ENCODE peak calls at places on chromosomes 12 and 14, in four cellular contexts. K is GM12878, G is H1, Y is HepG2. R is an unnamed sample.
A peak's percentile ranks its signal among the peaks of the same experiment; 100 is the strongest.

GRCh38 chr12:102816816-102817434 is 100.1 kb downstream of the PAH start:
- DNase-seq in K (no peak), G (no peak), Y (peak; percentile 24), R (no peak)

GRCh38 chr12:48979602-48980388 is 1.7 kb downstream of the WNT1 start:
- DNase-seq in K (no peak), G (no peak), Y (no peak), R (no peak)

GRCh38 chr12:101107032-101107763 is 102.8 kb downstream of the SLC5A8 start:
- DNase-seq in K (no peak), G (no peak), Y (no peak), R (no peak)

GRCh38 chr12:13273097-13273496 is 76.6 kb downstream of the EMP1 start:
- DNase-seq in K (no peak), G (no peak), Y (no peak), R (no peak)

GRCh38 chr12:79938843-79939242 is 3.9 kb upstream of the PPP1R12A start:
- DNase-seq in K (no peak), G (no peak), Y (no peak), R (no peak)

GRCh38 chr12:28780096-28780495 is 369.0 kb upstream of the FAR2 start:
- DNase-seq in K (no peak), G (no peak), Y (peak; percentile 12), R (no peak)

GRCh38 chr12:5165296-5165970 is 121.8 kb downstream of the KCNA5 start:
- DNase-seq in K (no peak), G (no peak), Y (no peak), R (no peak)

GRCh38 chr14:74945852-74946658 is 9.3 kb downstream of the PGF start:
- DNase-seq in K (no peak), G (peak; percentile 95), Y (peak; percentile 84), R (peak; percentile 39)

GRCh38 chr12:92629349-92630065 is 73.3 kb upstream of the PLEKHG7 start:
- DNase-seq in K (no peak), G (no peak), Y (no peak), R (no peak)

GRCh38 chr12:106118-106561 is 39.6 kb downstream of the IQSEC3 start:
- DNase-seq in K (peak; percentile 68), G (no peak), Y (peak; percentile 17), R (no peak)

GRCh38 chr14:52025310-52025709 is 36.0 kb downstream of the RTRAF start:
- DNase-seq in K (no peak), G (no peak), Y (no peak), R (no peak)

GRCh38 chr14:101781240-101782061 is 19.9 kb downstream of the PPP2R5C start:
- DNase-seq in K (no peak), G (peak; percentile 58), Y (no peak), R (no peak)

DNA sequence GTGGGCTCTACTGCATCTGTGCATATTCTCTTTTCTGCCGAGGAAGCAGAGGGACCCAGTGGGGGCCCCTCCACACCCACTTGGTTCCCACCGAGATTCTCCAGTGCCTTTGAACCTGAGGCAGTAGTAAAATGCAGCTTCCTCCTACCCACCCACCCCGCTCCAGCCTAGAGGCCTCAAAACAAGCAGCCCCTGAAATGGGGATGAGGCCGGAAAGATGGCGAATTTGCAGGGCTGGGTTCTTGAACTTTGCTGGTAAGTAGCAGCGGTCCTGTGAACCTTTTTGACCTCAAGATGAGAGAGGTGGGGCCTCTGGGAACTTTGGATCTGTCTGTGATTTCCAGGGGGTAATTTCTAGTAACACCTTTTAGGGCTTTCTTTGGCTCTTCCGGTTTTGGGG is 15.4 kb downstream of the PLEKHG3 start:
- DNase-seq in K (no peak), G (no peak), Y (no peak), R (no peak)
- H3K4me1 ChIP-seq in K (no peaks in the 10 kb centered on the region), G (peaks cover 65% of the 10 kb centered on the region), Y (peaks cover 52% of the 10 kb centered on the region), R (peaks cover 25% of the 10 kb centered on the region)

DNA sequence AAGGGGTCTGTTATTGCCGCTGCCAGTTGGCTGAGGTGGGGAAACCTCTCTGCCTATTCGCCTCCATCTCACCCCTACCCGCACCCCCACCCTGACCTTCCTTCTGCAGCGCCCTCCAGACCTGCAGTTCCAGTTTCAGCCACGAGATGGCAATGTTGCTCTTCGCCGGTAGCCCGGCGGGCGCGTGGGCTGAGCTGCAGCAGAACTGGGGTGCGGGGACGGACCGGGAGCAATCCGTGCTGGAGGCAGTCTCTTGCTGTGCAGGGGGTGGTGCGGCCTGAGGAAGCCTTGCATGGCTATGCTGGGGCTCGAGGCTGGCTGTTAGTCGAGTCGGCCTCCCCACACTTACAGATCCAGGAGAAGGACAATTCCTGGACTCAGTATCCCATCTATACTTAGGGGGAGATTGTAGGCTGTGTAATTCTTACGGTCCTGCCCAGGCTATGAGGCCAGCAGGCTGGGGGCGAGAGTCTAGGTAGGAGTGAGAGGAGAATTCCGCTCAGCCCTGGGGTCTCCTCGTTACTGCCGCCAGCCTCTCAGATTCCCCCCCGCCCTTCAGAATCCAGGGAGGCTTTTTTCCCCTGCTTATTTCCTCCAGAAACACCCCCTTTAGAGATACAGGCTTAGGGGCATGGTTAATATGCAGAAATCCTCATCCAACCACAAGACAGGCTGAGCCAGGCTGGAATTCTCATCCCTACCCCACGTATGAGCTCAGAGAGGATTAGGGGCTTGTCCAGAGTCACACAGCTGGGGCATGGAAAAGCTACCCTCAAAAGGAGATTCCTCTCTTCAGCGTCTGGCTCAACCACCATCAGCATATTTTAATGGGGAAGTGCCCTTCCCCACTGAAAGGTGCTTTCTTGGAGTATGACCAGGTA is 118.2 kb downstream of the AACS start:
- DNase-seq in K (peak; percentile 21), G (peak; percentile 98), Y (peak; percentile 39), R (peak; percentile 87)
- TF ChIP-seq SUZ12 in K (no peak), G (no peak), Y (no peak), R (no peak)

GRCh38 chr12:110669193-110669502 is 19.8 kb downstream of the HVCN1 start:
- DNase-seq in K (no peak), G (no peak), Y (no peak), R (no peak)
- H3K4me1 ChIP-seq in K (peaks cover 65% of the 10 kb centered on the region), G (peaks cover 2% of the 10 kb centered on the region), Y (peaks cover 12% of the 10 kb centered on the region), R (no peaks in the 10 kb centered on the region)

DNA sequence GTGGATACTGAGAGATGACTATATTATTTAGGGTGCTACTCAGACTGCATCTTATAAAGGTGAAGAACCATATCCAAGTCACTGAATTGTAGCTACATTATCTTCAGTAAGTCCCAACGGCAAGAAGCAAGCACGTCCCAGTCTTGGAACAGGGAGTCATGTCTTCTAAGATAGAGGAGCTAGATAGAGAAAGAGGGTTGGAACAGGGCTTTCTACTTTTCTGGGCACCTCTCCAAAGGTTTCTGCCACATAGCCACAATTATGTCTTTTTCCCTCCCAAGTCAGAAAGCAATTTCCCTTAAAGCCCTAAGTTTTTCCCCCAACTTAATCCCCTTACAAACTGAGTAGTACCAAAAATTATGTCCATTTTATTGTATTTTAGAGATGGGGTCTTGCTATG is 22.4 kb downstream of the MAPK1IP1L start:
- DNase-seq in K (no peak), G (peak; percentile 23), Y (no peak), R (no peak)
- TF ChIP-seq SUZ12 in K (no peak), G (no peak), Y (no peak), R (no peak)